ENCODE peak calls at places on chromosomes 1 and 21, in five cellular contexts. P is iPS DF 6.9, D is AML-193, S is endothelial cell, T is GM23248. O is an unnamed sample.
A peak's percentile ranks its signal among the peaks of the same experiment; 100 is the strongest.

GRCh38 chr1:165408518-165408917 is 36.4 kb downstream of the RXRG start:
- DNase-seq in D (no peak), P (peak; percentile 50), S (peak; percentile 43), T (peak; percentile 60), O (no peak)

GRCh38 chr1:6205849-6206845 is at the start of gene RNF207:
- DNase-seq in D (no peak), P (no peak), S (peak; percentile 42), T (peak; percentile 81), O (peak; percentile 78)

GRCh38 chr1:46747683-46748288 is 28.9 kb upstream of the EFCAB14 start:
- DNase-seq in D (peak; percentile 29), S (peak; percentile 69), P (no peak), T (peak; percentile 75), O (peak; percentile 66)

GRCh38 chr1:226712779-226713420 is 26.2 kb downstream of the ITPKB start:
- DNase-seq in T (no peak), P (no peak), D (no peak), S (no peak), O (no peak)

GRCh38 chr1:17696417-17697301 is 58.5 kb upstream of the ACTL8 start:
- DNase-seq in S (peak; percentile 68), P (peak; percentile 43), T (peak; percentile 67), D (no peak), O (no peak)

GRCh38 chr1:14924455-14925325 is 228.9 kb upstream of the TMEM51 start:
- DNase-seq in P (no peak), D (no peak), S (peak; percentile 53), T (peak; percentile 77), O (peak; percentile 63)

GRCh38 chr1:168879906-168880734 is 151.1 kb upstream of the DPT start:
- DNase-seq in T (peak; percentile 50), P (no peak), D (no peak), S (no peak), O (peak; percentile 48)

GRCh38 chr1:228937351-228937750 is 202.1 kb downstream of the RHOU start:
- DNase-seq in P (no peak), D (no peak), T (no peak), S (no peak), O (no peak)

GRCh38 chr1:80656011-80656627 is 1144.6 kb upstream of the ADGRL2 start:
- DNase-seq in D (no peak), P (no peak), T (no peak), S (peak; percentile 16), O (no peak)

GRCh38 chr1:51653127-51653526 is 36.2 kb downstream of the OSBPL9 start:
- DNase-seq in D (no peak), S (no peak), P (no peak), T (no peak), O (no peak)

GRCh38 chr1:243549108-243549507 is 293.3 kb downstream of the SDCCAG8 start:
- DNase-seq in T (peak; percentile 62), P (no peak), D (no peak), S (no peak), O (no peak)

GRCh38 chr21:17513214-17514123 is 626 bp downstream of the CXADR start:
- DNase-seq in T (peak; percentile 42), P (no peak), S (peak; percentile 37), D (no peak), O (no peak)

GRCh38 chr1:247357781-247358211 is 26.1 kb upstream of the ZNF496 start:
- DNase-seq in T (peak; percentile 67), P (no peak), D (no peak), S (no peak), O (no peak)

GRCh38 chr21:45506836-45507522 is 35.3 kb downstream of the SLC19A1 start:
- DNase-seq in P (no peak), T (no peak), D (no peak), S (no peak), O (no peak)

GRCh38 chr1:70517444-70517843 is 106.4 kb downstream of the CTH start:
- DNase-seq in S (no peak), P (no peak), T (no peak), D (no peak), O (no peak)

GRCh38 chr1:41537788-41538351 is 53.4 kb upstream of the EDN2 start:
- DNase-seq in D (no peak), P (no peak), T (peak; percentile 51), S (no peak), O (no peak)

GRCh38 chr1:88956003-88956402 is 36.4 kb downstream of the KYAT3 start:
- DNase-seq in P (no peak), S (no peak), D (no peak), T (no peak), O (no peak)

GRCh38 chr1:225464851-225465792 is 37.3 kb upstream of the LBR start:
- DNase-seq in S (no peak), P (peak; percentile 45), D (no peak), T (no peak), O (no peak)

GRCh38 chr21:40386981-40387380 is 460.0 kb downstream of the DSCAM start:
- DNase-seq in S (no peak), P (no peak), T (no peak), D (no peak), O (no peak)

GRCh38 chr1:117013310-117013850 is 11.8 kb downstream of the CD101 start:
- DNase-seq in P (no peak), D (no peak), T (no peak), S (no peak), O (no peak)

GRCh38 chr1:11920239-11920903 is 5.9 kb downstream of the KIAA2013 start:
- DNase-seq in S (no peak), P (no peak), D (no peak), T (no peak), O (no peak)

GRCh38 chr1:20250346-20250989 is 40.2 kb upstream of the VWA5B1 start:
- DNase-seq in T (peak; percentile 65), P (no peak), D (no peak), S (no peak), O (peak; percentile 70)

GRCh38 chr1:25246600-25247023 is 642 bp downstream of the RSRP1 start:
- DNase-seq in T (peak; percentile 50), S (no peak), P (no peak), D (no peak), O (peak; percentile 55)

GRCh38 chr1:56617141-56617540 is 28.0 kb upstream of the PRKAA2 start:
- DNase-seq in T (no peak), D (no peak), S (no peak), P (no peak), O (no peak)

GRCh38 chr1:40606978-40607377 is 58.5 kb downstream of the RIMS3 start:
- DNase-seq in P (no peak), S (no peak), T (no peak), D (no peak), O (no peak)

GRCh38 chr1:170305777-170306299 is 160.1 kb downstream of the NTMT2 start:
- DNase-seq in T (peak; percentile 37), S (no peak), D (no peak), P (no peak), O (no peak)

O was measured in ureter.